ENCODE peak calls at places on chromosomes 13 and 19, in six cellular contexts. F is heart left ventricle, Q is erythroblast, B is transverse colon, K is IMR-90, Y is lower leg skin. G is an unnamed sample.

GRCh38 chr13:112119192-112120030 is 52.5 kb downstream of the SOX1 start:
- DNase-seq in Q (no peak), F (no peak), Y (peak; percentile 61), K (no peak), B (no peak), G (no peak)

GRCh38 chr13:95982144-95982543 is 71.1 kb downstream of the UGGT2 start:
- DNase-seq in K (no peak), Y (no peak), Q (no peak), F (no peak), B (no peak), G (no peak)

GRCh38 chr13:94073006-94073744 is 406.3 kb downstream of the DCT start:
- DNase-seq in B (no peak), K (peak; percentile 91), F (no peak), Q (no peak), Y (no peak), G (no peak)

GRCh38 chr13:93368296-93368695 is 141.7 kb downstream of the GPC6 start:
- DNase-seq in B (no peak), K (no peak), Q (no peak), F (no peak), Y (no peak), G (no peak)

GRCh38 chr19:3185482-3186376 is at the start of gene NCLN:
- DNase-seq in Q (peak; percentile 96), F (peak; percentile 96), Y (peak; percentile 98), B (peak; percentile 96), K (peak; percentile 91), G (peak; percentile 95)

GRCh38 chr13:96617528-96617927 is 376.7 kb downstream of the OXGR1 start:
- DNase-seq in K (no peak), Y (no peak), B (no peak), F (no peak), Q (no peak), G (no peak)

GRCh38 chr13:30308548-30308947 is 1.2 kb upstream of the KATNAL1 start:
- DNase-seq in Y (no peak), F (no peak), B (no peak), K (peak; percentile 41), Q (peak; percentile 82), G (no peak)

GRCh38 chr19:39946532-39946931 is 12.1 kb upstream of the FCGBP start:
- DNase-seq in Y (no peak), K (no peak), Q (no peak), F (no peak), B (no peak), G (no peak)

GRCh38 chr13:45209229-45209628 is 8.4 kb upstream of the KCTD4 start:
- DNase-seq in K (peak; percentile 62), F (no peak), B (no peak), Y (no peak), Q (no peak), G (no peak)

GRCh38 chr13:89969996-89970709 is 1377.3 kb upstream of the MIR17HG start:
- DNase-seq in Q (no peak), K (no peak), Y (no peak), F (no peak), B (no peak), G (no peak)

GRCh38 chr19:44757057-44757734 is 8.7 kb downstream of the BCL3 start:
- DNase-seq in K (peak; percentile 73), Q (no peak), B (peak; percentile 48), F (peak; percentile 87), Y (peak; percentile 90), G (peak; percentile 60)

GRCh38 chr13:92994056-92994455 is 232.6 kb upstream of the GPC6 start:
- DNase-seq in K (peak; percentile 78), Q (no peak), F (no peak), Y (no peak), B (no peak), G (no peak)

GRCh38 chr13:29131881-29132668 is 311.9 kb downstream of the MTUS2 start:
- DNase-seq in Y (no peak), B (no peak), K (no peak), F (no peak), Q (no peak), G (no peak)

GRCh38 chr19:14347999-14348889 is 33.0 kb upstream of the ADGRE5 start:
- DNase-seq in Q (peak; percentile 51), B (peak; percentile 77), Y (peak; percentile 94), K (no peak), F (peak; percentile 75), G (peak; percentile 43)

GRCh38 chr13:42477588-42478190 is 96.3 kb upstream of the TNFSF11 start:
- DNase-seq in F (peak; percentile 31), B (no peak), Q (no peak), K (no peak), Y (no peak), G (no peak)

GRCh38 chr19:1245884-1246816 is 2.2 kb upstream of the MIDN start:
- DNase-seq in Q (no peak), Y (peak; percentile 95), B (peak; percentile 88), K (no peak), F (peak; percentile 94), G (no peak)
- TF ChIP-seq POLR2A in Q (no peak), Y (no peak), B (peak; percentile 67), K (no peak), F (peak; percentile 51), G (no peak)

GRCh38 chr19:5613466-5613865 is 9.1 kb downstream of the SAFB2 start:
- DNase-seq in Q (no peak), K (no peak), F (no peak), Y (peak; percentile 28), B (no peak), G (no peak)
- TF ChIP-seq POLR2A in Q (no peak), K (no peak), F (no peak), Y (no peak), B (no peak), G (no peak)

DNA sequence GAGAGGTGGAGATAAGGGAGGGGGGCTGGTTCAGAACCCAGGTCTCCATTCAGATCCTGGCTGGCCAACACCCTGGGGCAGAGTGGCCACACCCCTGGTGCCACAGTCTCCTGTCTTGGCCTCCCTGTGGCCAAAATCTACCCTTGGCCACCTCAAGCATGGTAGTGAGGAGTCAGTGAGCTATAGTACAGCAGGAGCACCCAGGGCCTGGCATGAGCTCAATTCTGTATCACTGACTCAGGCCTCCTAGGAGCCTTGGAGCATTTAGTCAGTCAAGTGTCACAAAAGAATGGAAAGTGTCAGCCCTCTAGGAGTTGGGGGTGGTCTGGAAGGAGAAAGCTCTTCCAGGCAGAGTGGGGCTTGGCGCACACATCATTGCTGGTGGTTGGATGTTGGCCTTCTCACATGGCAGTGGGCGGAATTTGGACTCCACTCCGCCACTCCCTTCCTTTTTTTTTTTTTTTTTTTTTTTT is 6.6 kb upstream of the CD79A start:
- DNase-seq in F (no peak), K (peak; percentile 61), B (no peak), Q (peak; percentile 38), Y (no peak), G (no peak)
- TF ChIP-seq POLR2A in F (no peak), K (no peak), B (no peak), Q (no peak), Y (no peak), G (no peak)

GRCh38 chr13:25262261-25262660 is 25.0 kb downstream of the MTMR6 start:
- DNase-seq in Y (no peak), B (no peak), K (no peak), Q (no peak), F (no peak), G (no peak)
- TF ChIP-seq POLR2A in Y (no peak), B (no peak), K (no peak), Q (no peak), F (no peak), G (no peak)

GRCh38 chr19:38852231-38853044 is 2.7 kb upstream of the HNRNPL start:
- DNase-seq in B (peak; percentile 65), K (peak; percentile 79), Q (peak; percentile 72), F (peak; percentile 79), Y (peak; percentile 94), G (peak; percentile 46)
- TF ChIP-seq POLR2A in B (peak; percentile 63), K (peak; percentile 87), Q (peak; percentile 56), F (no peak), Y (no peak), G (no peak)

GRCh38 chr13:21176195-21176981 is at the start of the genes MRPL57 and SKA3:
- DNase-seq in Y (peak; percentile 98), K (peak; percentile 91), B (peak; percentile 94), F (peak; percentile 96), Q (peak; percentile 95), G (peak; percentile 81)
- TF ChIP-seq POLR2A in Y (no peak), K (peak; percentile 85), B (peak; percentile 94), F (peak; percentile 95), Q (peak; percentile 98), G (peak; percentile 90)

G was measured in tibial nerve.